ENCODE peak calls at places on chromosomes 4 and X, in six cellular contexts. V, A, E, U, R and G are unnamed samples.
A peak's percentile ranks its signal among the peaks of the same experiment; 100 is the strongest.

GRCh38 chr4:92606227-92606626 is 302.5 kb downstream of the GRID2 start:
- DNase-seq in V (no peak), U (no peak), A (no peak), R (no peak), E (no peak), G (no peak)

GRCh38 chr4:26782830-26783202 is 77.8 kb upstream of the STIM2 start:
- DNase-seq in A (no peak), R (no peak), E (no peak), U (no peak), V (no peak), G (no peak)

GRCh38 chrX:64977830-64978229 is 1.6 kb upstream of the ZC4H2 start:
- DNase-seq in E (no peak), R (no peak), V (peak; percentile 0), A (no peak), U (no peak), G (no peak)

GRCh38 chrX:13165266-13165665 is 120.8 kb upstream of the FAM9C start:
- DNase-seq in V (no peak), U (no peak), E (no peak), R (no peak), A (no peak), G (no peak)

GRCh38 chr4:39637572-39638357 is 900 bp downstream of the SMIM14 start:
- DNase-seq in R (no peak), A (peak; percentile 68), E (peak; percentile 55), U (no peak), V (peak; percentile 64), G (no peak)

GRCh38 chr4:26887143-26887542 is 26.5 kb downstream of the STIM2 start:
- DNase-seq in E (no peak), U (no peak), R (no peak), A (no peak), V (no peak), G (no peak)

GRCh38 chr4:96343836-96344235 is 503.9 kb downstream of the PDHA2 start:
- DNase-seq in V (no peak), R (no peak), A (no peak), U (no peak), E (no peak), G (no peak)

GRCh38 chrX:11244641-11245040 is 48.6 kb upstream of the AMELX start:
- DNase-seq in R (no peak), V (no peak), E (no peak), A (no peak), U (no peak), G (no peak)

GRCh38 chr4:67684839-67685531 is 16.0 kb downstream of the UBA6 start:
- DNase-seq in E (no peak), U (no peak), V (no peak), A (no peak), R (no peak), G (no peak)

GRCh38 chrX:44954562-44954961 is 81.6 kb downstream of the KDM6A start:
- DNase-seq in E (no peak), R (no peak), U (no peak), A (no peak), V (no peak), G (no peak)

GRCh38 chr4:13674971-13675370 is 47.4 kb upstream of the BOD1L1 start:
- DNase-seq in U (no peak), E (no peak), A (no peak), V (no peak), R (no peak), G (no peak)

GRCh38 chrX:38061335-38061734 is 55.0 kb downstream of the SYTL5 start:
- DNase-seq in R (no peak), U (no peak), E (no peak), A (peak; percentile 2), V (peak; percentile 14), G (no peak)

GRCh38 chr4:26346203-26346620 is 25.4 kb downstream of the RBPJ start:
- DNase-seq in U (no peak), V (no peak), E (no peak), R (no peak), A (peak; percentile 83), G (no peak)

GRCh38 chr4:178752954-178753525 is 1310.8 kb upstream of the AGA start:
- DNase-seq in R (no peak), E (no peak), A (no peak), U (no peak), V (no peak), G (no peak)

GRCh38 chrX:107701493-107702121 is 73.3 kb downstream of the PRPS1 start:
- DNase-seq in A (no peak), U (no peak), V (no peak), R (no peak), E (no peak), G (no peak)

GRCh38 chrX:20361890-20362262 is 95.2 kb upstream of the RPS6KA3 start:
- DNase-seq in E (no peak), U (no peak), V (peak; percentile 72), A (no peak), R (no peak), G (no peak)

GRCh38 chr4:110106946-110107325 is 91.5 kb downstream of the ELOVL6 start:
- DNase-seq in E (no peak), V (peak; percentile 60), U (no peak), R (no peak), A (no peak), G (no peak)

GRCh38 chr4:32172761-32173160 is 1452.6 kb downstream of the PCDH7 start:
- DNase-seq in R (no peak), A (no peak), U (no peak), E (no peak), V (no peak), G (no peak)

GRCh38 chr4:113810906-113811305 is 49.4 kb upstream of the CAMK2D start:
- DNase-seq in A (no peak), V (no peak), R (no peak), E (no peak), U (no peak), G (no peak)

GRCh38 chr4:7167706-7168105 is 24.6 kb upstream of the SORCS2 start:
- DNase-seq in A (no peak), V (peak; percentile 40), R (no peak), U (no peak), E (no peak), G (no peak)

GRCh38 chrX:77668391-77669237 is 117.4 kb downstream of the ATRX start:
- DNase-seq in E (no peak), R (no peak), U (no peak), V (peak; percentile 1), A (peak; percentile 12), G (no peak)

GRCh38 chr4:143539670-143540023 is 26.1 kb downstream of the SMARCA5 start:
- DNase-seq in V (no peak), E (no peak), U (no peak), R (no peak), A (no peak), G (no peak)

GRCh38 chr4:94453534-94453963 is 1.8 kb downstream of the PDLIM5 start:
- DNase-seq in A (peak; percentile 34), V (peak; percentile 58), E (no peak), R (no peak), U (no peak), G (no peak)

GRCh38 chr4:94452476-94453300 is 946 bp downstream of the PDLIM5 start:
- DNase-seq in A (peak; percentile 77), R (no peak), U (no peak), V (peak; percentile 81), E (peak; percentile 69), G (no peak)

GRCh38 chr4:94455081-94455480 is 3.3 kb downstream of the PDLIM5 start:
- DNase-seq in A (peak; percentile 41), R (no peak), V (peak; percentile 68), U (no peak), E (no peak), G (no peak)

GRCh38 chr4:94451669-94452475 is at the start of gene PDLIM5:
- DNase-seq in E (peak; percentile 91), U (peak; percentile 82), V (peak; percentile 80), R (peak; percentile 66), A (peak; percentile 96), G (peak; percentile 78)

GRCh38 chr4:94454405-94454804 is 2.7 kb downstream of the PDLIM5 start:
- DNase-seq in V (no peak), A (no peak), R (no peak), U (no peak), E (no peak), G (no peak)
- TF ChIP-seq POLR2AphosphoS5 in V (no peak), A (no peak), R (no peak), U (no peak), E (no peak), G (no peak)

GRCh38 chr4:107736924-107737448 is 17.0 kb upstream of the PAPSS1 start:
- DNase-seq in R (no peak), U (no peak), E (peak; percentile 66), V (peak; percentile 69), A (peak; percentile 67), G (no peak)
- TF ChIP-seq TAF1 in R (no peak), U (no peak), E (no peak), V (no peak), A (no peak), G (no peak)

DNA sequence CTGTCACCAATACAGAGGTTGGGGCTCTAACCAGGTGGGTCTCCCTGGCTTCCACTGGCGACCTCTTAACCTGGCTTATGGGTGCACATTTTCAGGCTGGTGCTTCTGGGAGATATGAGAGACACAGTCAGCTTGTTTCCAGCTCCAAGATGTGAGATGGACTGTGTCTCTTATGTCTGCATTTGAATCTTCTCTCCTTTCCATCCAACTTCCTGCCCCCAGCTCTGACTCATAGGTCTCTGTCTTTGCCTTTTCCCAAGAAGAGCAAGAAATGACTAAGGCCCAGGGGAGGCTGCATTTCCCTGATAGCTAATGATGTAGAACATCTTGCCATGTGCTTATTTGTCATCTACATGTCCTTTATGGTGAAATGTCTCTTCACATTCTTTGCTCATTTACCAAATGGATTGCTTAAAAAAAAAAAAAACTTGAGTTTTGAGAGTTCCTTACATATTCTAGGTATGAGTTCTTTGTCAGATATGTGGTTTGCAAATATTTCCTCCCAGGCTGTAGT is 3.2 kb upstream of the UXT start:
- DNase-seq in U (no peak), V (no peak), R (no peak), E (no peak), A (peak; percentile 91), G (no peak)
- TF ChIP-seq POLR2A in U (no peak), V (no peak), R (no peak), E (no peak), A (peak; percentile 65), G (no peak)

GRCh38 chr4:2510351-2511259 is 25.8 kb upstream of the FAM193A start:
- DNase-seq in R (no peak), V (no peak), E (no peak), U (no peak), A (no peak), G (peak; percentile 29)

GRCh38 chr4:2516635-2517034 is 19.8 kb upstream of the FAM193A start:
- DNase-seq in R (no peak), E (no peak), U (no peak), A (no peak), V (no peak), G (no peak)

GRCh38 chr4:2511645-2512131 is 24.8 kb upstream of the FAM193A start:
- DNase-seq in V (no peak), R (no peak), U (no peak), A (no peak), E (no peak), G (peak; percentile 42)

GRCh38 chr4:2512396-2513135 is 23.9 kb upstream of the FAM193A start:
- DNase-seq in R (no peak), U (no peak), A (no peak), V (no peak), E (no peak), G (no peak)

GRCh38 chr4:2515835-2516550 is 20.5 kb upstream of the FAM193A start:
- DNase-seq in U (no peak), A (no peak), V (no peak), R (no peak), E (no peak), G (no peak)
- TF ChIP-seq POLR2AphosphoS5 in U (no peak), A (no peak), V (no peak), R (no peak), E (peak; percentile 46), G (peak; percentile 74)

GRCh38 chr4:171721937-171722336 is 91.3 kb upstream of the GALNTL6 start:
- DNase-seq in A (no peak), R (no peak), E (no peak), V (no peak), U (no peak), G (no peak)
- TF ChIP-seq TAF1 in A (no peak), R (no peak), E (no peak), V (no peak), U (no peak), G (no peak)